ENCODE peak calls at places on chromosomes 13 and 19, in ten cellular contexts. H is fibroblast of mammary gland, O is pancreas, C is AG04450, X is suprapubic skin, R is progenitor cell of endocrine pancreas, Z is heart left ventricle, F is GM12865, G is D721Med, W is heart right ventricle. I is an unnamed sample.

GRCh38 chr13:96686286-96686685 is 308.0 kb downstream of the OXGR1 start:
- DNase-seq in H (no peak), O (no peak), C (no peak), X (no peak), R (no peak), Z (no peak), F (no peak), G (no peak), W (no peak), I (no peak)

GRCh38 chr19:18613589-18614234 is 1.0 kb downstream of the TMEM59L start:
- DNase-seq in H (no peak), O (no peak), C (no peak), X (no peak), R (no peak), Z (no peak), F (no peak), G (no peak), W (no peak), I (no peak)

GRCh38 chr13:75505327-75505726 is 23.4 kb upstream of the TBC1D4 start:
- DNase-seq in H (no peak), O (no peak), C (no peak), X (no peak), R (no peak), Z (no peak), F (no peak), G (no peak), W (no peak), I (no peak)

GRCh38 chr13:26896986-26897668 is 136.5 kb upstream of the GPR12 start:
- DNase-seq in H (no peak), O (no peak), C (no peak), X (no peak), R (no peak), Z (no peak), F (no peak), G (no peak), W (no peak), I (no peak)

GRCh38 chr19:38095411-38096308 is 128.4 kb downstream of the DPF1 start:
- DNase-seq in H (peak), O (peak), C (no peak), X (no peak), R (peak), Z (peak), F (peak), G (no peak), W (peak), I (peak)

GRCh38 chr19:2280633-2281264 is 1.2 kb downstream of the PEAK3 start:
- DNase-seq in H (no peak), O (peak), C (no peak), X (no peak), R (no peak), Z (no peak), F (no peak), G (no peak), W (no peak), I (no peak)

GRCh38 chr13:73521970-73522549 is 463.3 kb downstream of the KLF5 start:
- DNase-seq in H (peak), O (no peak), C (no peak), X (no peak), R (no peak), Z (no peak), F (no peak), G (no peak), W (no peak), I (no peak)

GRCh38 chr13:46577656-46578589 is 25.0 kb downstream of the LRCH1 start:
- DNase-seq in H (peak), O (no peak), C (no peak), X (no peak), R (no peak), Z (no peak), F (no peak), G (no peak), W (no peak), I (no peak)

GRCh38 chr19:33402421-33403220 is 29.1 kb downstream of the CEBPG start:
- DNase-seq in H (no peak), O (no peak), C (no peak), X (no peak), R (no peak), Z (peak), F (no peak), G (no peak), W (no peak), I (peak)

GRCh38 chr13:77114271-77114670 is 87.3 kb upstream of the FBXL3 start:
- DNase-seq in H (no peak), O (no peak), C (no peak), X (no peak), R (no peak), Z (no peak), F (no peak), G (no peak), W (no peak), I (no peak)

GRCh38 chr19:8245869-8246835 is 37.0 kb downstream of the CERS4 start:
- DNase-seq in H (no peak), O (no peak), C (no peak), X (no peak), R (no peak), Z (no peak), F (no peak), G (no peak), W (no peak), I (no peak)

GRCh38 chr13:57716295-57716694 is 84.8 kb downstream of the PCDH17 start:
- DNase-seq in H (no peak), O (no peak), C (no peak), X (no peak), R (no peak), Z (no peak), F (no peak), G (no peak), W (no peak), I (no peak)

GRCh38 chr13:85405316-85405897 is 393.8 kb downstream of the SLITRK6 start:
- DNase-seq in H (no peak), O (no peak), C (no peak), X (no peak), R (no peak), Z (no peak), F (no peak), G (no peak), W (no peak), I (no peak)

GRCh38 chr13:44128522-44128921 is 245.1 kb upstream of the SERP2 start:
- DNase-seq in H (peak), O (no peak), C (no peak), X (no peak), R (no peak), Z (no peak), F (no peak), G (no peak), W (peak), I (no peak)

GRCh38 chr13:77545626-77546412 is 10.3 kb downstream of the SCEL start:
- DNase-seq in H (no peak), O (no peak), C (no peak), X (no peak), R (no peak), Z (no peak), F (no peak), G (no peak), W (no peak), I (no peak)

GRCh38 chr13:85974604-85975366 is 175.6 kb upstream of the SLITRK6 start:
- DNase-seq in H (peak), O (no peak), C (no peak), X (no peak), R (no peak), Z (no peak), F (no peak), G (no peak), W (no peak), I (no peak)

DNA sequence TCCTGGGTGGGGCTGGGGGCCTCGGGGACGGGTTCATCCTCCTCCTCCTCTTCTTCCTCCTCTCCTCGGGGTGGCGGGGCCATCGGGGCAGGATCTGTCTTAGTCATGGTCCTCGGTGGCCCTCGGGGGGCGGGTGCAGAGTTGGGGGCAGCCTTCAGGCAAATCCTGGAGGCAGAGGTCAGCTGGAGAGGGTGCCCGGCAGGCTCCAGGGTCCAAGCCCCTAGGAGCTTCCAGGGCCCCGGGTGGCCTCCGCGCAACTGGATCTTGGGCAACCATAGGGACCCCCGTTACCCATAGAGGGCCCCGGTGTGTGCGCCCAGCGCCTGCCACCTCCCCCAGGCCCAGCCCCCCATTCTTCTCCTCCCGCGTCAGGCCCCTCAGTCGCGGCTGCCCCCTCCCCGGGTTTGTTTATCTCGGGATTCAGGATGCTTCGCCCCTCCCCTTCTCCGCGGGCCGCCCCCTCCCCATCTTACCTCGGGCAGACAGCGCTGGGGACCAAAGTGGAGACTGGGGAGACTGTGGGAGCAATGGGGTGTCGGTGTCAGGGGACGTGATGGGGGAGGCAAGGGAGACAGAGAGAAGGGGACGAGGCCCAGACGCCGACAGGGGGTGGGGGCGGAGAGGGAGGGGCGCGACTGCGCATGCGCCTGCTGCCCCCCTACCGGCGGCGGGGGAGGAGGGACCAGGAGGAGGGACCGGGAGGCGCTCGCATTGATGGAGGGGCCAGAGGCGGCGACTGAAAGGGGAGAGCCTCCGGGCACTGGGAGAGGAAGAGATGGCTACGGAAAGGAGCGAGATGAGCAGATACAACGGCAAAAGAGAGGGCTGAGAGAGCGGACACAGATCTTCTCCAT is at the start of gene CLIP3:
- DNase-seq in H (peak), O (no peak), C (peak), X (no peak), R (peak), Z (peak), F (peak), G (peak), W (peak), I (peak)
- TF ChIP-seq CTCF in H (no peak), O (no peak), C (no peak), X (no peak), R (no peak), Z (no peak), F (no peak), G (no peak), W (no peak), I (no peak)

GRCh38 chr19:4016486-4016885 is 8.9 kb downstream of the PIAS4 start:
- DNase-seq in H (no peak), O (no peak), C (no peak), X (no peak), R (no peak), Z (no peak), F (no peak), G (no peak), W (no peak), I (no peak)
- TF ChIP-seq CTCF in H (no peak), O (no peak), C (no peak), X (no peak), R (no peak), Z (no peak), F (no peak), G (no peak), W (no peak), I (no peak)

DNA sequence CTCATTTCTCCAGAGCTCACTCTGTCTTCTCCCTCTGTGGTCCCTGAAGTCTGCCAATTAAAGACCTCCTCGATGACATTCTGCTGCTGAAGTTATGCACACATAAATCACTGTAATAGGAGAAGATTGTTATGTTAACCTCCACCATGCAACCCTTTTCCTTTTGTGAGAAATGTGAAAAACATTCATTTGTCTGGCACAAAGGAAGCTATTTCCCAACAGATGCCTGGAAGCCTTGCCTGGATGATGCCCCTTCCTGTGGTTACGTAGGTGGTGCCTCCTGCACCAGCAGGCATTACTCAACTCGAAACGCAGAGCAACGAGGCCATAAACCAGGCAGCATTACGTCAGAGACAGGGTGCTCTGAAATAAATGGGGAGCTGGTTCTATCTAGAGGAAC is 327.4 kb upstream of the ZNF507 start:
- DNase-seq in H (peak), O (no peak), C (no peak), X (no peak), R (no peak), Z (no peak), F (no peak), G (no peak), W (no peak), I (no peak)
- TF ChIP-seq CTCF in H (no peak), O (no peak), C (no peak), X (no peak), R (no peak), Z (no peak), F (no peak), G (no peak), W (no peak), I (no peak)

GRCh38 chr19:50255115-50255514 is 51.7 kb downstream of the MYH14 start:
- DNase-seq in H (no peak), O (no peak), C (no peak), X (no peak), R (no peak), Z (no peak), F (no peak), G (no peak), W (no peak), I (no peak)
- TF ChIP-seq CTCF in H (peak), O (no peak), C (peak), X (no peak), R (no peak), Z (no peak), F (peak), G (no peak), W (no peak), I (peak)

DNA sequence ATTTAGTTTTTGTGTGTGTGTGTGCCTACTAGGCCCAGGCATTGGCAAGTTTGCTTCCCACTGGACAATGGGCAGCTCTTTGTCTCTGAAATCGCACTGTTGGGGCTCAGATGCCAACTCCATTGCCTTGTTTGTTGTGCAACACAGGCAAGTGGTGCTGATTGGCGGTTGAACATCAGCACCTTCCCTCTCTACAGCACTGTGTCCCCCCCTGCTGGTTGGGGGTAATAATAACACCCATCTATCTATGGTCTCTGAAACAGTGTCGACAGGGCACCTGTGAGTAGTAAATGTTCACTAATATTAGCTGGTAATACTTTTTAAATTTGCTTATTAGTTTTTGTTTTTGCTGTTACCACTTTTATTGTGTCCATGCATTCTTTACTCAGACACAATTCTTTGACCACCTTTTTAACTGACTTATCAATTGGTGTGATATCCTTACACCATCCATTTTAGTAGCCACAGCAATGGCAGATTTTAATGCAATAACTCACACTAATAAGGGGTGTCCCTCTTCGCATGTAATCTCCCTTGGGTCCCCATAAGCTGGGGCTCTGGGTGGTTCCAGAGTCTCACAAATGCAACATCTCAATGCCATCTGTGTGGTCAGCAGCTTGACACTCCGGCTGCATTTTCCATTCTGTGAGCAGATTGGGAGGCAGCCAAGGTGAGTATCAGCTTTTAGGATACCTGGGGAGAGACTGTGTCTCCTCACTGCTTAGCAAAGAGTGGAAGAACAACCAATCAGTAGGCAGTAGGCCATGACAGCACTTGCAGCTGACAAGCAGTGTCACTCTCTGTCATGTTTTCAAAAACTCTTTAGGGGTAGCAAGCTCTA is 47.7 kb upstream of the UQCRFS1 start:
- DNase-seq in H (peak), O (no peak), C (no peak), X (no peak), R (peak), Z (no peak), F (peak), G (no peak), W (no peak), I (no peak)
- TF ChIP-seq CTCF in H (peak), O (no peak), C (peak), X (no peak), R (peak), Z (peak), F (peak), G (peak), W (peak), I (peak)

GRCh38 chr13:51538626-51539179 is 45.6 kb upstream of the WDFY2 start:
- DNase-seq in H (no peak), O (no peak), C (no peak), X (no peak), R (no peak), Z (no peak), F (no peak), G (no peak), W (no peak), I (no peak)

GRCh38 chr13:51534075-51534817 is 50.0 kb upstream of the WDFY2 start:
- DNase-seq in H (no peak), O (no peak), C (no peak), X (no peak), R (no peak), Z (no peak), F (peak), G (no peak), W (peak), I (no peak)

GRCh38 chr13:51532736-51533197 is 51.5 kb upstream of the WDFY2 start:
- DNase-seq in H (no peak), O (no peak), C (no peak), X (no peak), R (no peak), Z (no peak), F (no peak), G (no peak), W (no peak), I (no peak)
- TF ChIP-seq CTCF in H (no peak), O (no peak), C (no peak), X (no peak), R (no peak), Z (no peak), F (no peak), G (no peak), W (no peak), I (no peak)

DNA sequence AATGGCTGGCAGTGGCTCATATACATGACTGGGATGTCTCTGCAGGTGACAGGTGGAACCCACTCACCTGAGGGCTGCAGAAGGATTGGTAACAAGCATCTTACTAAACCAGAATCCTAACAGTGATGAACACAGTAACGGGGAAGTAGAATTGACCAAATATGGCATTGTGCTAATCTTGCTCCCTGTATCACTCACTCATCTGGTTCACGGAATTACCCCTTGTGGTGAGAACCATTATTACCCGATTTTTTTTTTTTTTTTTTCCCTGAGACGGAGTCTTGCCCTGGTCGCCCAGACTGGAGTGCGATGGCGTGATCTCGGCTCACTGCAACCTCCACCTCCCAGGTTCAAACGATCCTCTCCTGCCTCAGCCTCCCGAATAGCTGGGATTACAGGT is 69.5 kb downstream of the PTPRS start:
- DNase-seq in H (peak), O (no peak), C (no peak), X (no peak), R (no peak), Z (no peak), F (peak), G (no peak), W (no peak), I (no peak)
- TF ChIP-seq CTCF in H (peak), O (no peak), C (peak), X (no peak), R (peak), Z (no peak), F (peak), G (no peak), W (no peak), I (no peak)

DNA sequence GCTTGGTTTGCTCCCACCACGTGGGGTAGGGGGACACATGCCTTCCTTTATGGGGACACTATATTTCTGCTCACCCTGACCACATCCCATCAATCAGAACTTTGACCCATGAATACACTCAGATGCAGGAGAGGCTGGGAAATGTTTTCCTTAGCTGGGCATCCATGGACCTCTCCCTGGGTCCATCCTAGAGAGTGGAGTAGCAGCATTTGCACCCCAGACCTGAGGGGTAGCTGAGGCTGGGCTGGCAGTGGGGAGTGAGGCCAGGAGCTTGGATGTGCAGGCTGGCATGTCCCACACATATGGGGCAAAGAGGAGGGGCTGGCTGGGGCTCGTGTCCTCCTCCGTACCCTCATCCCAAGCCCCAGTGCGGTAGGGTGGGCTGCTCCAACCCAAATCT is 152.8 kb downstream of the TM9SF2 start:
- DNase-seq in H (no peak), O (no peak), C (no peak), X (no peak), R (no peak), Z (no peak), F (no peak), G (no peak), W (no peak), I (no peak)
- TF ChIP-seq CTCF in H (no peak), O (no peak), C (no peak), X (no peak), R (no peak), Z (no peak), F (no peak), G (no peak), W (no peak), I (no peak)

I was measured in GM13977.